ENCODE peak calls at places on chromosomes 4 and X, in six cellular contexts. V is thoracic aorta, S is aorta, P is substantia nigra, Z is PC-3, G is MM.1S. C is an unnamed sample.

GRCh38 chr4:183626168-183626567 is 32.8 kb downstream of the RWDD4 start:
- DNase-seq in V (no peak), S (no peak), P (no peak), Z (no peak), G (no peak), C (no peak)

GRCh38 chr4:61507091-61507490 is 307.0 kb downstream of the ADGRL3 start:
- DNase-seq in V (no peak), S (no peak), P (no peak), Z (no peak), G (no peak), C (no peak)

GRCh38 chrX:30982467-30982866 is 89.4 kb downstream of the FTHL17 start:
- DNase-seq in V (no peak), S (no peak), P (no peak), Z (no peak), G (no peak), C (no peak)

GRCh38 chrX:39445336-39445735 is 644.1 kb downstream of the MID1IP1 start:
- DNase-seq in V (no peak), S (no peak), P (no peak), Z (peak), G (peak), C (no peak)

GRCh38 chrX:111083101-111083500 is 12.9 kb upstream of the PAK3 start:
- DNase-seq in V (no peak), S (no peak), P (no peak), Z (no peak), G (no peak), C (no peak)

GRCh38 chr4:155944516-155944915 is 9.2 kb downstream of the CTSO start:
- DNase-seq in V (no peak), S (no peak), P (no peak), Z (no peak), G (no peak), C (no peak)

GRCh38 chr4:153260553-153261306 is 56.5 kb downstream of the TRIM2 start:
- DNase-seq in V (no peak), S (no peak), P (no peak), Z (no peak), G (no peak), C (no peak)

GRCh38 chrX:80876877-80877276 is 67.2 kb upstream of the BRWD3 start:
- DNase-seq in V (no peak), S (no peak), P (no peak), Z (peak), G (peak), C (no peak)

GRCh38 chr4:34676390-34676789 is 1567.9 kb downstream of the ARAP2 start:
- DNase-seq in V (no peak), S (no peak), P (no peak), Z (peak), G (no peak), C (no peak)

GRCh38 chr4:175651701-175652100 is 160.4 kb downstream of the GPM6A start:
- DNase-seq in V (no peak), S (no peak), P (no peak), Z (no peak), G (no peak), C (no peak)

GRCh38 chr4:56330691-56331090 is 56.6 kb downstream of the AASDH start:
- DNase-seq in V (no peak), S (no peak), P (no peak), Z (no peak), G (no peak), C (no peak)

GRCh38 chr4:7582313-7583096 is 147.8 kb upstream of the PSAPL1 start:
- DNase-seq in V (no peak), S (no peak), P (no peak), Z (no peak), G (no peak), C (no peak)

GRCh38 chr4:78652282-78652876 is 100.8 kb downstream of the ANXA3 start:
- DNase-seq in V (no peak), S (no peak), P (peak), Z (no peak), G (no peak), C (peak)

GRCh38 chr4:77154761-77155499 is 2.1 kb upstream of the CCNG2 start:
- DNase-seq in V (no peak), S (no peak), P (no peak), Z (no peak), G (peak), C (no peak)

GRCh38 chr4:77156533-77156911 is 485 bp upstream of the CCNG2 start:
- DNase-seq in V (peak), S (peak), P (peak), Z (peak), G (peak), C (peak)

GRCh38 chr4:77156912-77157858 is at the start of gene CCNG2:
- DNase-seq in V (peak), S (peak), P (no peak), Z (peak), G (peak), C (peak)

GRCh38 chr4:77154074-77154473 is 2.9 kb upstream of the CCNG2 start:
- DNase-seq in V (no peak), S (no peak), P (no peak), Z (no peak), G (peak), C (no peak)

GRCh38 chr4:77155631-77156345 is 1.2 kb upstream of the CCNG2 start:
- DNase-seq in V (no peak), S (no peak), P (no peak), Z (no peak), G (peak), C (no peak)
- H3K27ac ChIP-seq in V (no peak), S (no peak), P (peak), Z (peak), G (peak), C (peak)

DNA sequence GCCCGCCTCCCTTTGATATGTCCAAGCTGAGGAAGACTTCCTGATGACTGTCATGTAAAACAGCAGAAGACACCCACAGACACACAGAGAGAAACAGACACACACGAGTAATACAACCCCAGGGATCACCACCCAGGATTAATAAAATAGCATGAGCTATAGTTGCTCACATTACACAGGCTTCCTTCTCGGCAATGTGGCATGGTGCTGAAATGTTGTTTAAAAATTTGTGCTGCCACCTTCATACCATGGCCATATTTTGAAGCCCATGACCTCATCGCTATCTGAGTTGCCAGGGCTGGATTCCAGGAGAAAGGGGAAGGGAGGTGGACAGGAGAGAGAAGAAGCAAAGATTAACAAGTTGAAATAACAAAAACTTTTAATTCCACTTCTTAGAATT is 111.7 kb downstream of the SYNPO2 start:
- DNase-seq in V (no peak), S (peak), P (no peak), Z (no peak), G (no peak), C (no peak)
- H3K27ac ChIP-seq in V (peak), S (peak), P (no peak), Z (no peak), G (no peak), C (peak)

GRCh38 chrX:24428518-24428917 is 36.6 kb upstream of the PDK3 start:
- DNase-seq in V (no peak), S (no peak), P (no peak), Z (no peak), G (no peak), C (no peak)
- H3K27ac ChIP-seq in V (peak), S (peak), P (no peak), Z (no peak), G (no peak), C (peak)

DNA sequence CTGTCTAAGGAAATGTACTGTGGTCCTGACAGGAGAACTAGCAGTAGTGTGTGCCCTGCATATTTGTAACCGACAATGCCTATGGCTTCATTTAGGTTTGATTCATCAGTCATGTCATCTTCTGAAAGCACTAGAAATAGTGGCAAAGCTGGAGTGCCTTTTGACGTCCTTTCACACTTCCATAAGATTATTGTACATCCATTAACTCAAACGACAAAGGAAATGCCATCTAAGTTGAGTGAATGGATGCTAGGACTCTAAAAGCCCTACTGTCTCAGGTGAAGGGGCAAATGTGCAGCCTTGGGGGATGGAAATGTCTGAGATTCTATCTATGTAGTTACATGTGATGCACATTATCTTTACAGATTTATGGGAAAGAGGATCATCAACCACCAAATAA is 1473.6 kb downstream of the STIM2 start:
- DNase-seq in V (no peak), S (no peak), P (no peak), Z (no peak), G (no peak), C (no peak)
- H3K27ac ChIP-seq in V (no peak), S (no peak), P (no peak), Z (no peak), G (no peak), C (no peak)

DNA sequence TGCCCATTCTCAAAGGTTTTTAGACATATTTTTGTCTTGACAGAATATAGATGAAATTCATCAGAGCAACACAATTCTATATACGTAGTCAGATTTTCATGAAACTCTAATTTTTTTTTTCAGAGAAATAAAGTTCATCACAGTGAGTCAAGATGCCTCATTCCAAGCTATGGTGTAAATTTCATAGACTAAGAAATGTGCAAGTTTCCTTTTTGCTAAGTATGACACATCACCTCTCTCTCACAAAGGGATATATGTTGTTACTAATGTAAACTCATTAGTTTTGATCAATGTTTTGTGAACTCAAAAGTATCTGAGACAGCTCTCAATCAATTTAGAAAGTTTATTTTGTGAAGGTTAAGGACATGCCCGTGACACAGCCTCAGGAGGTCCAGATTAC is 60.4 kb upstream of the ATXN3L start:
- DNase-seq in V (no peak), S (no peak), P (no peak), Z (peak), G (no peak), C (no peak)
- H3K27ac ChIP-seq in V (no peak), S (no peak), P (no peak), Z (no peak), G (no peak), C (no peak)

DNA sequence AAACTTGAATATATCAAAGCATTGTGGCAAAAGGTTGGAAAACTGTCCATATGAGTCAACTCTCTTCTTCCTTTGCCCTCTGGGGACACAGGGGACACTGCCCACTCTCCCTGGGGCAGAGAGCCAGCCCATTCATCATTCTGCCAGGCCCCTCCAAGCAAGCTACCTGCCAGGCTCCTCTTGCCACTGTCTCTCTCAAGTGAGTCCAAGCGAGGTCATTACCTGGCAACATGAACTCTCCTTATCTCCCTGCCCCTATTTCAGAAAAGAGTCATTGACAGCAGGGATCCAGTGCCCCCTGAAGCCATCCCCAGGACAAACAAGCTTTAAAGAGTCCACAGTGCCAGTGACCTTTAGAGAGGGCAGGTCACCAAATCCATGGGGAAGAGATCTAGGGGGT is 312.7 kb upstream of the PPARGC1A start:
- DNase-seq in V (no peak), S (no peak), P (no peak), Z (no peak), G (no peak), C (no peak)
- H3K27ac ChIP-seq in V (no peak), S (no peak), P (no peak), Z (no peak), G (no peak), C (no peak)

GRCh38 chr4:590313-590841 is 14.3 kb upstream of the TMEM271 start:
- DNase-seq in V (no peak), S (no peak), P (no peak), Z (no peak), G (no peak), C (no peak)
- H3K27ac ChIP-seq in V (no peak), S (no peak), P (no peak), Z (no peak), G (no peak), C (no peak)

DNA sequence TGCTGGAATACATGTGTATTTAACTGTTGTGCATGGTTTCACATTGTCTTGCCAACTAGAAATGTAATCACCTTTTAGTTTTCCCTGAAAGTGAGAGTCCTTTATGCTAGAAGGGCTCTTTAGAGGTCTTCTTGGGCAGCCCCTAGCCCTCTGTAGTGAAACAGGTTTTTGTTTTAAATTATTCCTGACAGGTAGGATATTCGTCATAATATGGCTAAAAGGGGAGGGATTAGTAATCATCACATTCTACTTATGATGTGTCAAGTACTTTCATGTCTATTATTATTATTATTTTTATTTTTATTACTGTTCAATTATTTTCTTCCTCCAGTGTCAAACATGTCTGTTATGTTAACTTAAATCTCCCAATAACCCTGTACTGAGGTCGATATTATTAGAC is 35.5 kb downstream of the MSN start:
- DNase-seq in V (no peak), S (no peak), P (no peak), Z (no peak), G (no peak), C (no peak)
- H3K27ac ChIP-seq in V (peak), S (no peak), P (no peak), Z (no peak), G (no peak), C (peak)

DNA sequence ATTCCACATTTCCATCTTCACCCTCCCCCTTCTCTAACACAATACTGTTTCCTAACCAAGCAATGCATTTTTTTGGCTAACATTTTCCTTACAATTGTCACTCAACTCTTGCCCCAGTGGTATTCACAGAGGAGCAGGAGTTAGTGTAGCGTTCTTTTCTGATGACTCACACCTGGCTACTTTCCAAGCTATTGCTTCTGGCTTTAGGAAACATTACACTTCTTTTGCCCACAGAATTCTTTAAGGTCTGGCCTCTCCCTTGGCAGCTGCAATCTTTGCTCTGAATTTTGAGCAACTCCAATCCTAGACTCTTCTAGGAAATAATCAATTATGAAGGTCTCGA is 27.5 kb upstream of the PDGFC start:
- DNase-seq in V (no peak), S (no peak), P (no peak), Z (peak), G (no peak), C (peak)
- H3K27ac ChIP-seq in V (peak), S (peak), P (no peak), Z (peak), G (no peak), C (peak)

C was measured in breast epithelium.